ENCODE peak calls at places on chromosomes 16 and 17, in eight cellular contexts. J, I, C, K, N, D, T and X are unnamed samples.

GRCh38 chr16:84093879-84094270 is 22.9 kb downstream of the MBTPS1 start:
- DNase-seq in D (no peak), J (no peak), C (no peak), T (no peak), N (no peak), K (no peak), I (no peak), X (no peak)

GRCh38 chr16:28935924-28936783 is 4.4 kb downstream of the CD19 start:
- DNase-seq in J (peak; percentile 77), K (peak; percentile 94), I (peak; percentile 88), T (peak; percentile 59), D (peak; percentile 74), N (peak; percentile 88), C (peak; percentile 90), X (peak; percentile 47)

GRCh38 chr17:6843241-6843890 is 11.8 kb upstream of the TEKT1 start:
- DNase-seq in T (peak; percentile 65), K (no peak), C (no peak), D (no peak), N (no peak), J (no peak), I (no peak), X (no peak)

GRCh38 chr17:68288804-68289203 is 2.1 kb downstream of the SLC16A6 start:
- DNase-seq in I (no peak), N (no peak), J (no peak), K (no peak), C (no peak), T (no peak), D (no peak), X (no peak)

GRCh38 chr17:69404398-69404797 is 10.1 kb upstream of the MAP2K6 start:
- DNase-seq in K (no peak), I (no peak), C (no peak), J (no peak), T (no peak), D (no peak), N (no peak), X (no peak)

GRCh38 chr16:79776243-79776884 is 175.8 kb upstream of the MAF start:
- DNase-seq in J (peak; percentile 40), I (peak; percentile 32), N (no peak), K (no peak), T (no peak), D (no peak), C (peak; percentile 46), X (no peak)

GRCh38 chr16:84278333-84278732 is 16.3 kb upstream of the WFDC1 start:
- DNase-seq in N (no peak), J (no peak), I (no peak), D (no peak), K (no peak), C (no peak), T (no peak), X (no peak)

GRCh38 chr17:1060991-1061390 is 64.1 kb downstream of the TIMM22 start:
- DNase-seq in D (no peak), J (peak; percentile 81), C (peak; percentile 76), K (peak; percentile 73), T (no peak), I (peak; percentile 82), N (peak; percentile 87), X (no peak)

GRCh38 chr16:10981697-10982216 is 37.4 kb downstream of the CLEC16A start:
- DNase-seq in N (no peak), C (no peak), I (no peak), D (peak; percentile 22), J (no peak), T (no peak), K (no peak), X (peak; percentile 63)

GRCh38 chr16:21218135-21218534 is 6.8 kb upstream of the ZP2 start:
- DNase-seq in D (no peak), T (no peak), N (no peak), C (no peak), I (no peak), K (no peak), J (no peak), X (no peak)

GRCh38 chr17:17824780-17825614 is 11.8 kb downstream of the SREBF1 start:
- DNase-seq in D (no peak), N (no peak), K (peak; percentile 57), T (no peak), I (no peak), C (no peak), J (peak; percentile 68), X (no peak)

GRCh38 chr17:35849469-35850348 is 19.0 kb downstream of the HEATR9 start:
- DNase-seq in D (peak; percentile 32), J (no peak), I (peak; percentile 40), T (peak; percentile 80), K (no peak), C (no peak), N (peak; percentile 45), X (peak; percentile 74)

GRCh38 chr16:57127037-57127763 is 34.8 kb downstream of the CPNE2 start:
- DNase-seq in C (no peak), D (no peak), J (no peak), I (no peak), T (no peak), N (no peak), K (no peak), X (no peak)

GRCh38 chr16:55001931-55002330 is 71.3 kb downstream of the IRX5 start:
- DNase-seq in I (no peak), C (no peak), T (no peak), D (no peak), J (no peak), N (no peak), K (no peak), X (no peak)

GRCh38 chr17:56887552-56888467 is 26.0 kb downstream of the TRIM25 start:
- DNase-seq in K (no peak), I (no peak), N (peak; percentile 66), J (no peak), T (no peak), C (no peak), D (no peak), X (no peak)

GRCh38 chr17:70699408-70699807 is 530.1 kb downstream of the KCNJ2 start:
- DNase-seq in J (no peak), D (no peak), T (no peak), I (no peak), C (no peak), N (no peak), K (no peak), X (no peak)

GRCh38 chr17:9924735-9925191 is 19.7 kb upstream of the RCVRN start:
- DNase-seq in I (no peak), C (no peak), D (no peak), N (no peak), T (peak; percentile 77), J (no peak), K (no peak), X (peak; percentile 33)

GRCh38 chr16:31695667-31696066 is 168.0 kb downstream of the AHSP start:
- DNase-seq in C (no peak), N (no peak), K (no peak), D (peak; percentile 42), J (no peak), T (no peak), I (no peak), X (no peak)

GRCh38 chr17:38451840-38452529 is 23.7 kb downstream of the ARHGAP23 start:
- DNase-seq in N (no peak), T (no peak), K (no peak), D (no peak), I (no peak), C (no peak), J (no peak), X (peak; percentile 81)

GRCh38 chr16:27321013-27321960 is 7.5 kb downstream of the IL4R start:
- DNase-seq in J (no peak), N (no peak), I (no peak), K (no peak), C (no peak), D (no peak), T (no peak), X (no peak)

GRCh38 chr16:86826931-86827330 is 248.6 kb downstream of the FOXL1 start:
- DNase-seq in I (no peak), D (no peak), J (no peak), T (no peak), N (no peak), K (no peak), C (no peak), X (no peak)

GRCh38 chr17:40936976-40937375 is 470 bp downstream of the KRT23 start:
- DNase-seq in D (no peak), I (no peak), J (no peak), N (no peak), C (no peak), K (no peak), T (no peak), X (no peak)

GRCh38 chr16:49937886-49938285 is 82.0 kb upstream of the ZNF423 start:
- DNase-seq in T (no peak), C (no peak), K (no peak), J (no peak), I (no peak), N (peak; percentile 23), D (no peak), X (no peak)

GRCh38 chr17:74785981-74786360 is 9.8 kb upstream of the NAT9 start:
- DNase-seq in T (no peak), J (no peak), N (no peak), K (no peak), D (no peak), I (no peak), C (no peak), X (no peak)

DNA sequence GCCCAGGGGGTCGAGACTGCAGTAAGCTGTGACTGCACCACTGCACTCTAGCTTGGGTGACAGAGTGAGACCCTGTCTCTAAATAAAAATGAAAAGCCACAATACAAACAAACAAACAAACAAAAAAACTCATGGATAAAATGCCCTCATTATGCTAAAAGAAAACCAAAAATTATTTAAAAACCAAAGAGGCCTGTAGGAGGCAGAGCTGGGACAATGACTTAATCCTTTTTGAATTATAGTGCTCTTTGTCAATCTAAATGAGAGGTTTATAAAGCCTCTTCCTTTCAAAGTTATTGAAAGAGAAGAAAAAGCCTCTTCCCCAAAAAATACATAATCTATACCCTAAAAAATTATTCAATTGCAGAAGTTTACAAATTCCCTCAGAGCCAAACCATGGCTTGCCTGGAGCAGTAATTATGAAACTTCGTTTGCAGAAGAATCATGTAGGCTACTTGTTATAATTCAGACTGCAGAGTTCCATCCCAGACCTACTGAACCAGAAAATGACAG is 18.5 kb downstream of the CRLF3 start:
- DNase-seq in N (no peak), J (no peak), I (no peak), D (no peak), C (no peak), T (no peak), K (no peak), X (no peak)
- TF ChIP-seq CTCF in N (no peak), J (no peak), I (no peak), D (peak; percentile 61), C (peak; percentile 27), T (peak; percentile 24), K (no peak), X (no peak)

GRCh38 chr17:52737071-52737470 is 578.6 kb upstream of the CA10 start:
- DNase-seq in K (no peak), C (no peak), I (no peak), J (no peak), N (no peak), T (no peak), D (no peak), X (no peak)
- H3K9me3 ChIP-seq in K (no peaks in the 10 kb centered on the region), C (no peaks in the 10 kb centered on the region), I (no peaks in the 10 kb centered on the region), J (no peaks in the 10 kb centered on the region), N (no peaks in the 10 kb centered on the region), T (no peaks in the 10 kb centered on the region), D (no peaks in the 10 kb centered on the region), X (no peaks in the 10 kb centered on the region)

GRCh38 chr17:28327709-28328108 is 7.6 kb downstream of the IFT20 start:
- DNase-seq in K (no peak), J (no peak), C (no peak), N (no peak), I (no peak), T (no peak), D (no peak), X (no peak)
- TF ChIP-seq CTCF in K (no peak), J (no peak), C (no peak), N (no peak), I (no peak), T (no peak), D (no peak), X (peak; percentile 24)

GRCh38 chr17:61735807-61736206 is 127.5 kb downstream of the BRIP1 start:
- DNase-seq in D (no peak), T (no peak), C (no peak), N (no peak), K (no peak), I (no peak), J (no peak), X (no peak)
- H3K9me3 ChIP-seq in D (no peaks in the 10 kb centered on the region), T (no peaks in the 10 kb centered on the region), C (peaks cover 5% of the 10 kb centered on the region), N (peaks cover 13% of the 10 kb centered on the region), K (no peaks in the 10 kb centered on the region), I (no peaks in the 10 kb centered on the region), J (no peaks in the 10 kb centered on the region), X (peaks cover 6% of the 10 kb centered on the region)